ENCODE peak calls at places on chromosomes 2 and 18, in six cellular contexts. G is MM.1S; P is endothelial cell; D is activated CD8-positive, alpha-beta T cell treated with anti-CD3 and anti-CD28 coated beads for 36 hours; X is left ventricle myocardium inferior; R is osteoblast. E is an unnamed sample.

GRCh38 chr2:201831469-201831868 is 25.1 kb downstream of the CDK15 start:
- DNase-seq in G (no peak), P (no peak), D (no peak), X (no peak), R (peak), E (no peak)

GRCh38 chr2:120390381-120391055 is 44.6 kb downstream of the INHBB start:
- DNase-seq in G (no peak), P (no peak), D (no peak), X (no peak), R (peak), E (no peak)

GRCh38 chr2:1655461-1655860 is 88.9 kb downstream of the PXDN start:
- DNase-seq in G (no peak), P (no peak), D (no peak), X (no peak), R (no peak), E (no peak)

GRCh38 chr18:67239826-67240225 is 276.7 kb downstream of the DSEL start:
- DNase-seq in G (no peak), P (no peak), D (peak), X (no peak), R (no peak), E (no peak)

GRCh38 chr18:33826151-33826550 is 248.1 kb downstream of the ASXL3 start:
- DNase-seq in G (no peak), P (no peak), D (no peak), X (no peak), R (no peak), E (no peak)

GRCh38 chr2:110807520-110807919 is 75.1 kb downstream of the ACOXL start:
- DNase-seq in G (no peak), P (no peak), D (no peak), X (peak), R (peak), E (no peak)

GRCh38 chr2:219060821-219061791 is at the start of gene IHH:
- DNase-seq in G (no peak), P (peak), D (peak), X (no peak), R (peak), E (peak)

GRCh38 chr2:178553047-178553446 is 72.8 kb downstream of the PLEKHA3 start:
- DNase-seq in G (no peak), P (no peak), D (no peak), X (no peak), R (peak), E (no peak)

GRCh38 chr2:147382322-147382948 is 462.4 kb upstream of the ACVR2A start:
- DNase-seq in G (no peak), P (no peak), D (no peak), X (no peak), R (no peak), E (no peak)

GRCh38 chr2:48906640-48907039 is 151.1 kb upstream of the LHCGR start:
- DNase-seq in G (peak), P (no peak), D (no peak), X (no peak), R (no peak), E (no peak)

GRCh38 chr2:48914477-48915077 is 159.1 kb upstream of the LHCGR start:
- DNase-seq in G (peak), P (no peak), D (no peak), X (no peak), R (no peak), E (no peak)

GRCh38 chr2:48915227-48915626 is 159.7 kb upstream of the LHCGR start:
- DNase-seq in G (no peak), P (no peak), D (no peak), X (no peak), R (no peak), E (no peak)

GRCh38 chr2:48915884-48916283 is 160.4 kb upstream of the LHCGR start:
- DNase-seq in G (no peak), P (no peak), D (no peak), X (no peak), R (no peak), E (no peak)

DNA sequence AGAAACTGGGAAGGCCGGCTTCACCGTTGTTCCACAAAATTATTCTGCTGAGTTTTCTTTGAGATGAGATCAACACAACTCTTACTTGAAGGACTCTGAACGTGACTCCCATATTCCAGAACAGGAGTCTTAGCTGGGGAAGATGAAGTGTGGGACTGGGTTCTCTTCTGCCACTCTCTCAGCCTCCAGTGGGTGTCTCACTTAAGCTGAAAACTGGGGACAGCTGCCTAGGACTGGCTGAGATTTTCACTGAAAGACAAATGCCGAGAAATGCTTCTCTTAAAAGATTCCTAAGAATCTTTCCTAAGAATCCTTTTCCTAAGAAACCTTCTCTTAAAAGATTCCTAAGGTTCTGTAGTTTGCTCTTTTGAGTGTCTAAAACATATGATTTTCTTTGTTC is 156.6 kb upstream of the LHCGR start:
- DNase-seq in G (peak), P (no peak), D (no peak), X (no peak), R (no peak), E (no peak)
- TF ChIP-seq CTCF in G (peak), P (no peak), D (no peak), X (peak), R (peak), E (no peak)

GRCh38 chr2:239836021-239836765 is 188.9 kb downstream of the NDUFA10 start:
- DNase-seq in G (no peak), P (no peak), D (no peak), X (no peak), R (no peak), E (no peak)
- TF ChIP-seq CTCF in G (no peak), P (no peak), D (no peak), X (no peak), R (no peak), E (no peak)

GRCh38 chr2:12127639-12128038 is 381.2 kb downstream of the LPIN1 start:
- DNase-seq in G (no peak), P (no peak), D (peak), X (no peak), R (no peak), E (no peak)

GRCh38 chr2:12131975-12132374 is 385.5 kb downstream of the LPIN1 start:
- DNase-seq in G (no peak), P (no peak), D (no peak), X (no peak), R (no peak), E (no peak)

GRCh38 chr2:12120281-12121150 is 374.1 kb downstream of the LPIN1 start:
- DNase-seq in G (no peak), P (no peak), D (no peak), X (no peak), R (peak), E (no peak)

DNA sequence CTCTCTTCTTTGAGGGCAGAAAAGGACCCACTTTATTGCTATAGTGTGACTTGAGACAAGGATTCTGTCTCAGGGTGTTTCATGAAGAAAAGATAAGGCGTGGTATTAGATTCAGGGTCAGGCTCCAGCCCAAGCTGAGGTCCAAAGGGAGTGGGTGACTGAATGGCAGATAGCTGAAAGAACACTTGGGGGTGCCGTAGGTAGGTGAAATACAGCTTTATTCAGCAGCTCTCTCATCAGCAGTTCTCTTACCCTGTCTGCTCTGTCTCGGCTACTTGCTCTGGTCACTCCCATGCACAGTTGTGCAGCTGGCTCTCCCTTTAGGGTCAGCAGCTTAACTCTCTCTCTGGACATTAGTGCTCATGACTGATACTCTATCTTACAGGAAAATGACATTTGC is 379.9 kb downstream of the LPIN1 start:
- DNase-seq in G (no peak), P (no peak), D (no peak), X (no peak), R (no peak), E (no peak)
- TF ChIP-seq CTCF in G (no peak), P (no peak), D (no peak), X (no peak), R (no peak), E (no peak)

GRCh38 chr2:237312021-237312755 is 101.8 kb downstream of the COL6A3 start:
- DNase-seq in G (no peak), P (no peak), D (no peak), X (no peak), R (no peak), E (no peak)
- TF ChIP-seq CTCF in G (no peak), P (no peak), D (no peak), X (no peak), R (peak), E (no peak)

GRCh38 chr2:189579585-189579984 is 1.0 kb downstream of the SLC40A1 start:
- DNase-seq in G (no peak), P (no peak), D (no peak), X (no peak), R (no peak), E (no peak)

GRCh38 chr2:189582140-189582825 is 1.7 kb upstream of the SLC40A1 start:
- DNase-seq in G (no peak), P (no peak), D (no peak), X (no peak), R (no peak), E (no peak)

GRCh38 chr2:189580267-189580661 is 322 bp downstream of the SLC40A1 start:
- DNase-seq in G (peak), P (peak), D (peak), X (peak), R (peak), E (peak)

GRCh38 chr2:189580662-189581353 is at the start of gene SLC40A1:
- DNase-seq in G (peak), P (peak), D (peak), X (peak), R (peak), E (peak)

DNA sequence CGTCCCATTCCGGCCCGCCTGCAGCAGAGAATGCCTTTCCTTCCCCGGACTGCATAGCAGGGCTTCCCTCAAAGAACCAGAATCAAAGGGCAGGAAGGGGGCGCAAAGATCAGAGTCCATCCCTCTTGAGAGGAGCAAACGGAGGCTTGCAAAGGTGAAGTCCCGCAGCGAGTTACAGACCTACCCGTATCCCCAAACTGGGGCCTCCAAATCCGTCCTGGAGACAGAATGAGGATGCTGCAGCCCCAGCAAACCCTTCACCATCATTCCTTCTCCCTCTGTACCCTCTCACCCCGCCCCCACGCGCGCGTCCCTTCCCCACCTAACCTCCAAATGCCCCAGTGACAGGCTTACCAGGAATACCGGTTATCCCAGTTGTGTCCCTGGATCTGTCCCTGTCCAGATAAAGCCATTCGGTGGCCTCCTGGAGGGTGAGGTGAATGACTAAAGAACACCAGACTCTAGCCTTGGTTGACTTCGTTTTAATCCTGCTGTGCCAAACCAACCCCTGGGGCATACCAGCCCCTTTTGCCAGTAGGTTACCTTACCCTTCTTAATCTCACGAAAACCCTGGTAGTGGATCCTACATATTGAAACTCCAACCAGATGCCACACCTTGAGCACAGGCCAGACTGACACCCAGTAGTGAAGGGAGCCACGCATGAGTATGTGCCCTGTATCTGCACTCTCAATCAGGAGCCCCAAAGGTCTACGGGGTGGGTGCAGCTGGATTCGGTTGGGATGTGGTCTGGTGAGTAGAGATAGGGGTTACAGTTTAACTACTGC is 961 bp upstream of the SLC40A1 start:
- DNase-seq in G (no peak), P (peak), D (peak), X (peak), R (peak), E (peak)
- TF ChIP-seq CTCF in G (no peak), P (no peak), D (no peak), X (no peak), R (no peak), E (no peak)

GRCh38 chr2:206989306-206989705 is 50.0 kb downstream of the CPO start:
- DNase-seq in G (peak), P (peak), D (peak), X (peak), R (peak), E (peak)
- TF ChIP-seq CTCF in G (peak), P (peak), D (peak), X (peak), R (peak), E (peak)

GRCh38 chr18:9790261-9790660 is 82.2 kb downstream of the RAB31 start:
- DNase-seq in G (no peak), P (no peak), D (no peak), X (no peak), R (no peak), E (no peak)

GRCh38 chr18:9788860-9789259 is 80.8 kb downstream of the RAB31 start:
- DNase-seq in G (no peak), P (no peak), D (no peak), X (no peak), R (no peak), E (no peak)

GRCh38 chr18:9788140-9788539 is 80.0 kb downstream of the RAB31 start:
- DNase-seq in G (no peak), P (no peak), D (no peak), X (no peak), R (no peak), E (no peak)

GRCh38 chr18:9796933-9797549 is 88.7 kb upstream of the TXNDC2 start:
- DNase-seq in G (no peak), P (no peak), D (no peak), X (no peak), R (no peak), E (no peak)

DNA sequence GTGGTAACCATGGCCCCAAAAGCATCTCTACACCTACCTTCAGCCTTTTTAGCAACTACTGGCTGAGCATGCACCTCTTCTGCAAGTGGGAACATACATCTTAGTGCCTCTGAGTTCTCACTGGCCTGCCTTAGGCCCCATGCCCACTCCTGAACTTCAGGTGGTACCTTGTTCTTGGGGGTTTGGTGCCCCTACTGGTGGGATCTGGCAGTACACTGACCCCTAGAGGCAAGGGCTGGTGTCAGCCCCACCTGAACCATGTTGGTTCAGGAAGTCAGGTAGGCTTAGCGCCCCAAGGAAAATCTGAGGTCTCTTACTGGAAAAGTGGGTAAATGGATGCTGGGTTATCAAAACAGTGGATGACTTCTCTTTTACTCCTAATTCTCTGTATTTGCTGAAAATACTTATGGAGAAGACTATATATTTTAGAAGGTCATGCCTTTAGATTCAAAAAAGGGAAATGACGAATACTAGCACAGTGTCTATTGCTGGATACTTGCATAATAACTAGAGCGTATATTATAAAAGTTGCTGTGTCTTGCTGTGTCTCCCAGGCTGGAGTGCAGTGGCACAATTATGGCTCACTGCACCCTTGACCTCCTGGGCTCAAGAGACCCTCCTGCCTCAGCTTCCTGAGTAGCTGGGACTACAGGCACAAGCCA is 84.6 kb downstream of the RAB31 start:
- DNase-seq in G (peak), P (peak), D (peak), X (no peak), R (no peak), E (peak)
- TF ChIP-seq CTCF in G (peak), P (peak), D (peak), X (peak), R (peak), E (peak)

GRCh38 chr2:130776550-130776949 is 21.2 kb downstream of the AMER3 start:
- DNase-seq in G (no peak), P (no peak), D (no peak), X (no peak), R (no peak), E (no peak)
- TF ChIP-seq CTCF in G (no peak), P (no peak), D (no peak), X (peak), R (no peak), E (no peak)

E was measured in GM13976.